ENCODE peak calls at places on chromosomes 5 and 9, in four cellular contexts. One of them, this sample, is unnamed.
A peak's percentile ranks its signal among the peaks of the same experiment; 100 is the strongest.

GRCh38 chr9:123426406-123426805 is 70.4 kb downstream of the CRB2 start:
- DNase-seq in RWPE1: no peak
- DNase-seq in HCT116: no peak
- DNase-seq in WERI-Rb-1: no peak
- DNase-seq in this sample: no peak

GRCh38 chr9:20551835-20552234 is 70.5 kb downstream of the MLLT3 start:
- DNase-seq in RWPE1: no peak
- DNase-seq in HCT116: no peak
- DNase-seq in WERI-Rb-1: no peak
- DNase-seq in this sample: peak; percentile 31

GRCh38 chr9:133058550-133059320 is 3.0 kb upstream of the CEL start:
- DNase-seq in RWPE1: no peak
- DNase-seq in WERI-Rb-1: no peak
- DNase-seq in HCT116: no peak
- DNase-seq in this sample: no peak

GRCh38 chr9:123059472-123060220 is 26.2 kb downstream of the GPR21 start:
- DNase-seq in RWPE1: no peak
- DNase-seq in WERI-Rb-1: no peak
- DNase-seq in HCT116: no peak
- DNase-seq in this sample: no peak

GRCh38 chr5:150734579-150735384 is 24.0 kb downstream of the DCTN4 start:
- DNase-seq in RWPE1: no peak
- DNase-seq in WERI-Rb-1: no peak
- DNase-seq in HCT116: no peak
- DNase-seq in this sample: no peak

GRCh38 chr5:103724272-103724671 is 161.7 kb upstream of the NUDT12 start:
- DNase-seq in HCT116: no peak
- DNase-seq in WERI-Rb-1: no peak
- DNase-seq in RWPE1: no peak
- DNase-seq in this sample: no peak

GRCh38 chr5:134125195-134126015 is 10.9 kb downstream of the TCF7 start:
- DNase-seq in RWPE1: peak; percentile 86
- DNase-seq in HCT116: peak; percentile 60
- DNase-seq in WERI-Rb-1: no peak
- DNase-seq in this sample: peak; percentile 23

GRCh38 chr5:179393078-179393477 is 47.8 kb upstream of the ADAMTS2 start:
- DNase-seq in WERI-Rb-1: no peak
- DNase-seq in HCT116: peak; percentile 65
- DNase-seq in RWPE1: peak; percentile 89
- DNase-seq in this sample: no peak

GRCh38 chr9:133037775-133038174 is 7.0 kb downstream of the GTF3C5 start:
- DNase-seq in RWPE1: no peak
- DNase-seq in WERI-Rb-1: no peak
- DNase-seq in HCT116: no peak
- DNase-seq in this sample: no peak

GRCh38 chr5:139379626-139380449 is 3.3 kb downstream of the SLC23A1 start:
- DNase-seq in WERI-Rb-1: no peak
- DNase-seq in HCT116: no peak
- DNase-seq in RWPE1: no peak
- DNase-seq in this sample: no peak

GRCh38 chr5:79513519-79514390 is at the start of gene HOMER1:
- DNase-seq in RWPE1: peak; percentile 85
- DNase-seq in WERI-Rb-1: peak; percentile 85
- DNase-seq in HCT116: peak; percentile 41
- DNase-seq in this sample: peak; percentile 89

GRCh38 chr9:80400624-80401230 is 829.0 kb downstream of the TLE4 start:
- DNase-seq in WERI-Rb-1: no peak
- DNase-seq in HCT116: no peak
- DNase-seq in RWPE1: no peak
- DNase-seq in this sample: no peak

GRCh38 chr9:121298689-121299112 is 30.7 kb downstream of the GSN start:
- DNase-seq in WERI-Rb-1: no peak
- DNase-seq in HCT116: no peak
- DNase-seq in RWPE1: no peak
- DNase-seq in this sample: no peak

GRCh38 chr5:111229871-111230812 is 6.0 kb downstream of the CAMK4 start:
- DNase-seq in HCT116: no peak
- DNase-seq in RWPE1: no peak
- DNase-seq in WERI-Rb-1: no peak
- DNase-seq in this sample: no peak

GRCh38 chr5:6755519-6755918 is 42.3 kb downstream of the TENT4A start:
- DNase-seq in WERI-Rb-1: no peak
- DNase-seq in HCT116: no peak
- DNase-seq in RWPE1: no peak
- DNase-seq in this sample: no peak

GRCh38 chr5:534743-535671 is 10.8 kb upstream of the SLC9A3 start:
- DNase-seq in RWPE1: no peak
- DNase-seq in WERI-Rb-1: no peak
- DNase-seq in HCT116: no peak
- DNase-seq in this sample: no peak

DNA sequence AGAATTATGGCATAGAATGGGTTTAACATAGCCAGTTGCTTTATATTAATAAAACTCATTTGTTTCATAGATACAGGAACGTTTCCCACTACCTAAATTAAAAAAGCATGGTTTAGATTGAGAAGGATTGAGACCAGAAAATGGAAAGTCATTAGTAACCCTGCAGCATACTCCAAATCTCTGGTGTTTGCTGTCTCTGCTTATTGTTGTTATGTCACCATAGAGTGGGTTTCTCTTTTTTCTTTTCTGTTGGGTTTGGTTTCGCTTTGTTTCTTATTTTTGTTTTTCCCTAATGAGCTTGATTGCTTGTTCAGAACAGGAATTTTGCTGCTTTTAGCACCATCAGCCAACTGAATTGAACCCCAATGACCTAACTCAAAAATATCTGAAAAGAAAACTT is 1034.8 kb downstream of the MAT2B start:
- DNase-seq in WERI-Rb-1: no peak
- DNase-seq in HCT116: no peak
- DNase-seq in RWPE1: no peak
- DNase-seq in this sample: no peak
- TF ChIP-seq CTCF in WERI-Rb-1: no peak
- TF ChIP-seq CTCF in HCT116: no peak
- TF ChIP-seq CTCF in RWPE1: no peak
- TF ChIP-seq CTCF in this sample: no peak

GRCh38 chr5:41636605-41637004 is 126.2 kb upstream of the PLCXD3 start:
- DNase-seq in HCT116: peak; percentile 22
- DNase-seq in RWPE1: no peak
- DNase-seq in WERI-Rb-1: peak; percentile 35
- DNase-seq in this sample: peak; percentile 10
- TF ChIP-seq CTCF in HCT116: no peak
- TF ChIP-seq CTCF in RWPE1: no peak
- TF ChIP-seq CTCF in WERI-Rb-1: peak; percentile 11
- TF ChIP-seq CTCF in this sample: no peak

GRCh38 chr9:86096382-86096781 is 3.0 kb downstream of the GOLM1 start:
- DNase-seq in HCT116: no peak
- DNase-seq in WERI-Rb-1: no peak
- DNase-seq in RWPE1: no peak
- DNase-seq in this sample: no peak

GRCh38 chr9:86098793-86099694 is at the start of gene GOLM1:
- DNase-seq in RWPE1: peak; percentile 71
- DNase-seq in HCT116: no peak
- DNase-seq in WERI-Rb-1: peak; percentile 63
- DNase-seq in this sample: peak; percentile 66

GRCh38 chr9:86097510-86098224 is 1.7 kb downstream of the GOLM1 start:
- DNase-seq in WERI-Rb-1: no peak
- DNase-seq in RWPE1: no peak
- DNase-seq in HCT116: no peak
- DNase-seq in this sample: no peak

GRCh38 chr9:86102626-86103025 is 3.3 kb upstream of the GOLM1 start:
- DNase-seq in HCT116: no peak
- DNase-seq in WERI-Rb-1: no peak
- DNase-seq in RWPE1: no peak
- DNase-seq in this sample: no peak

DNA sequence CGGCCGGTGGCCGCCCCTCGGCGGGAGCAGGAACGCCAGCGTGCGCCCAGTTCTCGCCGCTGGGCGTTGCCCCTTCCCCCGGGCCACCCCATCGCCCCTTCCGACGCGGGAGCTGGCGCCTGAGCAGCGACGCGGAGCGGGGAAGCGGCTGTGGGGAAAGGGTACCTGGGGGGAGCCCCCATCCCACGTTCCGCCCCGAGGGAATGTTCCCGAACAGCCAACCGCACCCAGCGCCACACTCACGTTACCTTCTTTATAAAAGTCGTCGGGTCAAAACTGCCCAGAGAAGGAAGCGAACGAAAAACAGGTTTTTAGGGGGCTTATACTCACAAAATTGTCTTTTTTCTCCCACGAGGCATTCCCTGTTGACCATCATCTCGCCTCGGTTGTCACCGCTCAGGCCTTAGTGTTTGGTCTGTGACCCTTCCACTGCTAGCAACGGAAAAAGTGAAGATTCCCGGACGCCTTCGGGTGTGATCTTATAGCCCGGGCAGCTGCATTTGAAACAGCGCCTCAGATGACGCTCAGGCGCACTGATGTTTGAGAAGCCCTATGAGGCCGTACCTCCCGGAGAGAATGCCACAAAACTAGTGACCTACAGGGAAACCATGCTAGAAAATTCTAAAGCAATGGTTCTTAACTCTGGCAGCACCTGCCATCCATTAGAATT is 472 bp upstream of the GOLM1 start:
- DNase-seq in RWPE1: peak; percentile 29
- DNase-seq in HCT116: peak; percentile 57
- DNase-seq in WERI-Rb-1: no peak
- DNase-seq in this sample: peak; percentile 29
- TF ChIP-seq CTCF in RWPE1: no peak
- TF ChIP-seq CTCF in HCT116: no peak
- TF ChIP-seq CTCF in WERI-Rb-1: no peak
- TF ChIP-seq CTCF in this sample: no peak

GRCh38 chr5:8954801-8955200 is 591.1 kb downstream of the SEMA5A start:
- DNase-seq in HCT116: no peak
- DNase-seq in WERI-Rb-1: no peak
- DNase-seq in RWPE1: no peak
- DNase-seq in this sample: no peak
- TF ChIP-seq CTCF in HCT116: no peak
- TF ChIP-seq CTCF in WERI-Rb-1: no peak
- TF ChIP-seq CTCF in RWPE1: no peak
- TF ChIP-seq CTCF in this sample: no peak

DNA sequence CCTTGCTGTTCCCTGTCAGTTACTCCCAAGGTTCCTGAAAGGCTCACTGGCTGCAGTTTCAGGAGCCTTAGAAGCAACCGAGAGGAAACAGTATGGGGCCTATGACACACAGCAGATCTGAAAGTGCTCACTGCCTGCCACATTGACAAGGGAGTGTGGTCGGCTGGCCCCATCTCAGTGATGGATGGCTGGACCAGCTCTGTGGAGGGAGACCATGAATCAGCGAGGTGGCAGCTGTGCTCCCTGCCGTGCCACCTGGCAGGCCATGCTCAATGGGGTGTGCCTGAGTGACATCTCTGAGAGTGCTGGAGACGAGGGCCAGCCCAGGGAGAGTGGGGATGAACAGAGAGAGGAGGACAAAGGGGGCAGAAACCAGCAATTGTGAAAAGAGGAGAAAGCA is 49.1 kb downstream of the DOCK2 start:
- DNase-seq in HCT116: no peak
- DNase-seq in RWPE1: no peak
- DNase-seq in WERI-Rb-1: no peak
- DNase-seq in this sample: no peak
- TF ChIP-seq CTCF in HCT116: no peak
- TF ChIP-seq CTCF in RWPE1: no peak
- TF ChIP-seq CTCF in WERI-Rb-1: no peak
- TF ChIP-seq CTCF in this sample: no peak

This sample was measured in Calu3.